ENCODE peak calls at places on chromosomes 4 and X, in six cellular contexts. W is sigmoid colon, U is SK-N-SH, Q is K562, T is suprapubic skin, Z is stomach. C is an unnamed sample.

GRCh38 chrX:143571521-143571920 is 54.2 kb upstream of the SPANXN3 start:
- DNase-seq in W (no peak), U (no peak), Q (no peak), T (no peak), Z (no peak), C (no peak)

GRCh38 chr4:41540687-41541086 is 2.7 kb downstream of the LIMCH1 start:
- DNase-seq in W (no peak), U (no peak), Q (no peak), T (no peak), Z (no peak), C (no peak)

GRCh38 chr4:183175631-183176232 is 76.7 kb downstream of the WWC2 start:
- DNase-seq in W (no peak), U (no peak), Q (no peak), T (no peak), Z (no peak), C (no peak)

GRCh38 chr4:22490718-22491330 is 25.0 kb downstream of the ADGRA3 start:
- DNase-seq in W (no peak), U (no peak), Q (no peak), T (no peak), Z (no peak), C (peak; percentile 50)

GRCh38 chr4:185115827-185116232 is 27.2 kb upstream of the SLC25A4 start:
- DNase-seq in W (no peak), U (peak; percentile 86), Q (peak; percentile 95), T (no peak), Z (peak; percentile 82), C (peak; percentile 24)

GRCh38 chr4:52714597-52715254 is 36.5 kb downstream of the ERVMER34-1 start:
- DNase-seq in W (no peak), U (no peak), Q (peak; percentile 58), T (no peak), Z (no peak), C (no peak)

GRCh38 chr4:59161249-59161648 is 2038.9 kb upstream of the ADGRL3 start:
- DNase-seq in W (no peak), U (no peak), Q (no peak), T (no peak), Z (no peak), C (no peak)

GRCh38 chr4:6301051-6301731 is 31.5 kb downstream of the WFS1 start:
- DNase-seq in W (peak; percentile 60), U (no peak), Q (no peak), T (no peak), Z (no peak), C (no peak)

GRCh38 chr4:142404191-142404611 is 441.9 kb downstream of the INPP4B start:
- DNase-seq in W (no peak), U (no peak), Q (no peak), T (peak; percentile 65), Z (no peak), C (no peak)

GRCh38 chrX:45505214-45505613 is 304.5 kb upstream of the DIPK2B start:
- DNase-seq in W (no peak), U (no peak), Q (no peak), T (no peak), Z (no peak), C (no peak)

GRCh38 chr4:110344165-110344564 is 131.8 kb upstream of the ENPEP start:
- DNase-seq in W (no peak), U (peak; percentile 4), Q (peak; percentile 6), T (no peak), Z (no peak), C (peak; percentile 16)

GRCh38 chr4:11480683-11481082 is 52.0 kb upstream of the HS3ST1 start:
- DNase-seq in W (peak; percentile 69), U (no peak), Q (no peak), T (no peak), Z (no peak), C (no peak)

GRCh38 chr4:20356565-20356964 is 104.9 kb downstream of the SLIT2 start:
- DNase-seq in W (no peak), U (peak; percentile 23), Q (no peak), T (no peak), Z (no peak), C (no peak)

GRCh38 chrX:13131511-13132137 is 87.2 kb upstream of the FAM9C start:
- DNase-seq in W (no peak), U (no peak), Q (no peak), T (no peak), Z (no peak), C (no peak)

GRCh38 chrX:84046403-84046984 is 141.5 kb downstream of the RPS6KA6 start:
- DNase-seq in W (no peak), U (peak; percentile 30), Q (peak; percentile 25), T (no peak), Z (peak; percentile 31), C (no peak)

GRCh38 chrX:31931225-31931624 is 859.4 kb upstream of the FTHL17 start:
- DNase-seq in W (no peak), U (no peak), Q (no peak), T (no peak), Z (no peak), C (no peak)

GRCh38 chr4:55318541-55319129 is 27.4 kb upstream of the SRD5A3 start:
- DNase-seq in W (no peak), U (no peak), Q (no peak), T (no peak), Z (no peak), C (no peak)

GRCh38 chrX:96410927-96411326 is 273.7 kb upstream of the DIAPH2 start:
- DNase-seq in W (no peak), U (no peak), Q (no peak), T (no peak), Z (no peak), C (no peak)

GRCh38 chrX:123647244-123647643 is 85.6 kb downstream of the THOC2 start:
- DNase-seq in W (no peak), U (no peak), Q (no peak), T (no peak), Z (no peak), C (no peak)

GRCh38 chr4:71237626-71238025 is 101.2 kb upstream of the SLC4A4 start:
- DNase-seq in W (no peak), U (no peak), Q (no peak), T (no peak), Z (no peak), C (no peak)

GRCh38 chr4:84530449-84530848 is 31.4 kb upstream of the NKX6-1 start:
- DNase-seq in W (no peak), U (no peak), Q (no peak), T (no peak), Z (no peak), C (no peak)

DNA sequence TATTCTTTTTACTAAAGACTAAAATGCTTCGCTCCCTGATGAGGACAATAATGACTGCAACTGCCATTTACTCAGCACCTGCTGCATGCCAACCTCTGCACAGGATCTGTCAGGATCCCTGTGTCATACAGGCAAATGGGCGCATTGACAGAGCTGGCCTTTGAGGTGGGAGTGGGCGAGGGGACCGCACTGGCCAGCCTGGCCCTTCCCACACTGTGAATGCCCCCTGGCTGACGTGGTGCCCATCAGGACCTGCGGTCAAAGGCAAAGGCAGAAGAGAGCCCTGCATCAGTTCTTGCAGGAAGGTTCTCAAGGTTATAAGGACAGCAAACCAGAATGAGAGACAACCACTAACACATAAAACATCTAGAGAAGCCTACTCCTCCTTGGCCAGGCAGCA is 67.9 kb downstream of the HAUS3 start:
- DNase-seq in W (no peak), U (no peak), Q (no peak), T (no peak), Z (no peak), C (no peak)
- H3K4me3 ChIP-seq in W (no peak overlapping the region), U (no peak overlapping the region), Q (no peak overlapping the region), T (no peak overlapping the region), Z (no peak overlapping the region), C (no peak overlapping the region)

DNA sequence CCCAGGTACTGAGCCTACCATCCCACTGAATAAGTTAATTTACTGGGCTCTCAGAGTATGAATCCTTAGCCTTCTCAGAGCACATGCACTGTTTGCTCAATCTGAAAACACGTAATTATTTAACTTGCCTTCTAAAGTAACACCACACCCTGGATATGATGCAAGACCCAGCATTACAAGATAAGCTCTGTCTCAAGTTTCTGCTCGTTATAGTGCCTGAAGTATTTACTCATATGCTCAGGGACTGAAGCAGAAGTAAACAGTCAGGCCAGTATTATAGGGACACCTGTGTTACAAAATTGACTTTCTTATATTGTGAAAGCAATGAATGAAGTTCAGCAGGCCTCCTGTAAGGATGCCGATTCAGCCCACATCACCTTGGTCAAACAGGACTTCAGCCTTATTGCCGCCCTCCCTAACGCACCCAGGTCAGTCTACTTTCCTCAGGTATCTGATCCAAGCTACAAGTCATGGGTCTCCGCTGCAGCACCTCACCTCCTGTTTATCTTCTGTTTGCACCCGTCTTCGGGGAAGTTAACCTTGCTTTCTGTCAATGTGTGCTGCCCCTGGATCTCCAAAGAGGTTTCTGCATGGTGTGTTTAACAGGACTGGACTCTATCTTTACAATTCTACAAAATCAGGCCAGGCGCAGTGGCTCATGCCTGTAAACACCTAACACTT is 42.9 kb upstream of the KLF3 start:
- DNase-seq in W (no peak), U (no peak), Q (peak; percentile 77), T (no peak), Z (peak; percentile 67), C (peak; percentile 69)
- TF ChIP-seq EP300 in W (no peak), U (no peak), Q (peak; percentile 74), T (no peak), Z (no peak), C (peak; percentile 21)

GRCh38 chr4:74794341-74794801 is at the start of gene BTC:
- DNase-seq in W (peak; percentile 78), U (peak; percentile 19), Q (peak; percentile 6), T (peak; percentile 50), Z (peak; percentile 77), C (peak; percentile 76)
- TF ChIP-seq POLR2AphosphoS5 in W (no peak), U (no peak), Q (no peak), T (no peak), Z (no peak), C (no peak)

GRCh38 chrX:115582035-115582870 is 21.3 kb downstream of the PLS3 start:
- DNase-seq in W (no peak), U (no peak), Q (no peak), T (no peak), Z (no peak), C (no peak)

GRCh38 chrX:115584715-115585114 is 23.7 kb downstream of the PLS3 start:
- DNase-seq in W (no peak), U (no peak), Q (no peak), T (no peak), Z (no peak), C (no peak)

GRCh38 chrX:115579786-115580294 is 18.9 kb downstream of the PLS3 start:
- DNase-seq in W (no peak), U (no peak), Q (no peak), T (no peak), Z (no peak), C (no peak)

GRCh38 chrX:115583730-115584004 is 22.7 kb downstream of the PLS3 start:
- DNase-seq in W (no peak), U (no peak), Q (no peak), T (no peak), Z (no peak), C (no peak)

DNA sequence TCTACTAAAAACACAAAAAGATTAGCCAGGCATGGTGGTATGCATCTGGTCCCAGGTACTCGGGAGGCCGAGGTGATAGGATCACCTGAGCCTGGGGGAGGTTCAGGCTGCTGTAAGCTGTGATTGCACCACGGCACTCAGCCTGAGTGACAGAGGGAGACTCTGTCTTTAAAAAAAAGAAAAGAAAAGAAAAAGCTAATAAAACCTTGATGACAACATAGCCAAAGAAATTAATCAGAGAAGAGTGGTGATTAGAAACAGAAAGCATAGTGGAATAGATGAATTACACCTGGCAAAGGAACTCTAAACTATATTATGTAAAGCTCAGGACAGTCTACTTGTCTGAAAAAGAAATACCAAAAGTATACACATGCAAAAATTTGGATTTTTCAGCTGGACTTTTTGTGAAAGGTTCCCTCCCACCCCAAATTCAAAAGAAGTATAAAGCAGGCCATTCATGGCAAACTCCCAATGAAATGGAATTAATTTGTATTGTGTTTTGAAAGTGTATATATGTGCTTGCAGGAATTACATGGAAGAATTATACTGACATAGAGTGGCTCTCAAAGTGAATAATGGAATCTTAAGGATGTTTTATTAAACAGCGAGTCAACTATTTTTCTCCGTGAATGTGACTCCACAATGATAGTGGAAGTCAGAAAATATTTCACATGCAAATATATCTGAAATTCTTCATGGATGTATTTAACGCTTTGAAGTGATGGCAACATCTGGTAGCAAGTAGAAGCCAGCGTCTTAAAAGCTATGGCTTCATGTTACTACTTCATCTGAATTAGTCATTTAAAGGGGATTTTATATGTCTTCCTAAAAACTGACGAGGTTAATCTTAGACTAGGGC is 22.1 kb downstream of the PLS3 start:
- DNase-seq in W (no peak), U (no peak), Q (no peak), T (no peak), Z (no peak), C (no peak)
- H3K4me3 ChIP-seq in W (peak overlapping the region; percentile 17), U (no peak overlapping the region), Q (no peak overlapping the region), T (peak overlapping the region; percentile 1), Z (no peak overlapping the region), C (no peak overlapping the region)